ENCODE peak calls at places on chromosomes 7 and 10, in ten cellular contexts. One of them, this sample, is unnamed.

GRCh38 chr10:122637371-122637770 is 62.3 kb downstream of the C10orf120 start:
- DNase-seq in neural progenitor cell: no peak
- DNase-seq in HCT116: no peak
- DNase-seq in colonic mucosa: no peak
- DNase-seq in fibroblast of mammary gland: no peak
- DNase-seq in left ventricle myocardium inferior: peak; percentile 55
- DNase-seq in IMR-90: no peak
- DNase-seq in AG04449: no peak
- DNase-seq in heart left ventricle: peak; percentile 52
- DNase-seq in prostate gland: no peak
- DNase-seq in this sample: no peak

GRCh38 chr7:18976715-18977466 is 140.5 kb downstream of the TWIST1 start:
- DNase-seq in fibroblast of mammary gland: peak; percentile 43
- DNase-seq in left ventricle myocardium inferior: no peak
- DNase-seq in AG04449: no peak
- DNase-seq in neural progenitor cell: no peak
- DNase-seq in colonic mucosa: no peak
- DNase-seq in HCT116: no peak
- DNase-seq in IMR-90: no peak
- DNase-seq in heart left ventricle: no peak
- DNase-seq in prostate gland: no peak
- DNase-seq in this sample: no peak

GRCh38 chr10:80274396-80275134 is 14.9 kb downstream of the MAT1A start:
- DNase-seq in HCT116: no peak
- DNase-seq in neural progenitor cell: no peak
- DNase-seq in prostate gland: no peak
- DNase-seq in AG04449: no peak
- DNase-seq in IMR-90: no peak
- DNase-seq in colonic mucosa: peak; percentile 13
- DNase-seq in fibroblast of mammary gland: no peak
- DNase-seq in left ventricle myocardium inferior: no peak
- DNase-seq in heart left ventricle: no peak
- DNase-seq in this sample: no peak

GRCh38 chr7:73823873-73824597 is 6.8 kb upstream of the CLDN4 start:
- DNase-seq in heart left ventricle: no peak
- DNase-seq in neural progenitor cell: no peak
- DNase-seq in IMR-90: no peak
- DNase-seq in prostate gland: no peak
- DNase-seq in left ventricle myocardium inferior: no peak
- DNase-seq in colonic mucosa: no peak
- DNase-seq in HCT116: no peak
- DNase-seq in AG04449: no peak
- DNase-seq in fibroblast of mammary gland: no peak
- DNase-seq in this sample: no peak

GRCh38 chr7:25954395-25954794 is 197.6 kb upstream of the NFE2L3 start:
- DNase-seq in neural progenitor cell: no peak
- DNase-seq in prostate gland: no peak
- DNase-seq in colonic mucosa: no peak
- DNase-seq in AG04449: no peak
- DNase-seq in HCT116: no peak
- DNase-seq in heart left ventricle: no peak
- DNase-seq in fibroblast of mammary gland: no peak
- DNase-seq in IMR-90: no peak
- DNase-seq in left ventricle myocardium inferior: no peak
- DNase-seq in this sample: no peak

GRCh38 chr10:847868-848267 is 83.6 kb downstream of the LARP4B start:
- DNase-seq in left ventricle myocardium inferior: no peak
- DNase-seq in prostate gland: no peak
- DNase-seq in AG04449: no peak
- DNase-seq in colonic mucosa: no peak
- DNase-seq in HCT116: no peak
- DNase-seq in IMR-90: no peak
- DNase-seq in neural progenitor cell: peak; percentile 12
- DNase-seq in heart left ventricle: no peak
- DNase-seq in fibroblast of mammary gland: no peak
- DNase-seq in this sample: no peak

GRCh38 chr10:113937756-113938155 is 83.3 kb downstream of the NHLRC2 start:
- DNase-seq in colonic mucosa: no peak
- DNase-seq in neural progenitor cell: no peak
- DNase-seq in IMR-90: no peak
- DNase-seq in prostate gland: no peak
- DNase-seq in fibroblast of mammary gland: no peak
- DNase-seq in left ventricle myocardium inferior: no peak
- DNase-seq in AG04449: no peak
- DNase-seq in heart left ventricle: no peak
- DNase-seq in HCT116: no peak
- DNase-seq in this sample: no peak

GRCh38 chr7:72235351-72235750 is 176.8 kb downstream of the CALN1 start:
- DNase-seq in HCT116: no peak
- DNase-seq in IMR-90: no peak
- DNase-seq in fibroblast of mammary gland: no peak
- DNase-seq in colonic mucosa: no peak
- DNase-seq in heart left ventricle: no peak
- DNase-seq in left ventricle myocardium inferior: no peak
- DNase-seq in neural progenitor cell: no peak
- DNase-seq in prostate gland: no peak
- DNase-seq in AG04449: no peak
- DNase-seq in this sample: no peak

GRCh38 chr7:140509789-140510188 is 30.5 kb upstream of the MKRN1 start:
- DNase-seq in heart left ventricle: no peak
- DNase-seq in HCT116: no peak
- DNase-seq in neural progenitor cell: no peak
- DNase-seq in fibroblast of mammary gland: no peak
- DNase-seq in AG04449: no peak
- DNase-seq in prostate gland: no peak
- DNase-seq in left ventricle myocardium inferior: no peak
- DNase-seq in colonic mucosa: peak; percentile 86
- DNase-seq in IMR-90: no peak
- DNase-seq in this sample: no peak

GRCh38 chr7:140512317-140513000 is 33.2 kb upstream of the MKRN1 start:
- DNase-seq in heart left ventricle: peak; percentile 69
- DNase-seq in IMR-90: no peak
- DNase-seq in fibroblast of mammary gland: no peak
- DNase-seq in prostate gland: peak; percentile 12
- DNase-seq in HCT116: peak; percentile 27
- DNase-seq in left ventricle myocardium inferior: peak; percentile 48
- DNase-seq in neural progenitor cell: no peak
- DNase-seq in colonic mucosa: peak; percentile 98
- DNase-seq in AG04449: no peak
- DNase-seq in this sample: no peak

GRCh38 chr7:140501941-140502340 is 22.6 kb upstream of the MKRN1 start:
- DNase-seq in IMR-90: no peak
- DNase-seq in heart left ventricle: no peak
- DNase-seq in HCT116: no peak
- DNase-seq in left ventricle myocardium inferior: no peak
- DNase-seq in AG04449: no peak
- DNase-seq in prostate gland: no peak
- DNase-seq in fibroblast of mammary gland: no peak
- DNase-seq in neural progenitor cell: no peak
- DNase-seq in colonic mucosa: peak; percentile 69
- DNase-seq in this sample: no peak

DNA sequence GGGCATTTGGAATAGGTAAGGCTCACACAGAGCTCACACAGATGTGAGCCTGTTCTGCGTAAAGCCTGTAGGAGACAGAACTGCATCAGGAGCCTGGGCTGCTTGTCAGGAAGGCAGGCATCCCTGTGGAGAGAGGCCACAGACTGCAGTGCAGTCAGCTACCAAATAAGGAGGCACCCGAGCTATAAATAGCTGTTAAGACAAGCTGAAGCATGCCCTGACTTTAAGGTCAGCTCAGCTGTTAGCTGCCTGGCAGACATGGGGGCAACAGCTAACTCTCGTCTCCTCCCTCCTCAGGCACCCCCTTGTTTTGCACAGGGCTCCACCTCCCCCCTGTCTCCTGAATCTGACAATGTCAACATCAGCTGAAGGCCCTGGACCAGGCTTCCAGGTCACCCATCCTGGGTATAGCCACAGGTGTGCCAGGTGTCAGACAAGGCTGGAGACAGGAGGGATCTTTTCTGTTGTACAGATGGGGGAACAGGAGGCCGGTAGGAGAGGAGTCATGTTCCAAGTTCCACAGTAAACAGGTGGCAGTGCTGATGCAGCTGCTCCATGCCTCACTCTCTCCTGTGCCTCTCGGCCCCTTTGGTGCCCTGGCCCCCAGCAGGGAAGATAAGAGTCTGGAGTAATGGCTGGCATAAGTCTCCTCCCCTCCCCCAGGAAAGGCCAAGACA is 27.6 kb upstream of the MKRN1 start:
- DNase-seq in left ventricle myocardium inferior: peak; percentile 61
- DNase-seq in colonic mucosa: no peak
- DNase-seq in heart left ventricle: peak; percentile 84
- DNase-seq in fibroblast of mammary gland: peak; percentile 15
- DNase-seq in AG04449: peak; percentile 68
- DNase-seq in IMR-90: peak; percentile 82
- DNase-seq in prostate gland: peak; percentile 16
- DNase-seq in HCT116: no peak
- DNase-seq in neural progenitor cell: peak; percentile 60
- DNase-seq in this sample: no peak
- TF ChIP-seq CTCF in left ventricle myocardium inferior: peak; percentile 38
- TF ChIP-seq CTCF in colonic mucosa: no peak
- TF ChIP-seq CTCF in heart left ventricle: peak; percentile 12
- TF ChIP-seq CTCF in fibroblast of mammary gland: no peak
- TF ChIP-seq CTCF in AG04449: peak; percentile 20
- TF ChIP-seq CTCF in IMR-90: peak; percentile 27
- TF ChIP-seq CTCF in prostate gland: no peak
- TF ChIP-seq CTCF in HCT116: no peak
- TF ChIP-seq CTCF in neural progenitor cell: no peak
- TF ChIP-seq CTCF in this sample: peak; percentile 4

GRCh38 chr10:26269754-26270153 is 53.2 kb downstream of the GAD2 start:
- DNase-seq in HCT116: peak; percentile 42
- DNase-seq in prostate gland: no peak
- DNase-seq in IMR-90: no peak
- DNase-seq in left ventricle myocardium inferior: no peak
- DNase-seq in colonic mucosa: no peak
- DNase-seq in AG04449: no peak
- DNase-seq in fibroblast of mammary gland: peak; percentile 33
- DNase-seq in neural progenitor cell: peak; percentile 73
- DNase-seq in heart left ventricle: no peak
- DNase-seq in this sample: no peak
- TF ChIP-seq CTCF in HCT116: peak; percentile 41
- TF ChIP-seq CTCF in prostate gland: no peak
- TF ChIP-seq CTCF in IMR-90: no peak
- TF ChIP-seq CTCF in left ventricle myocardium inferior: peak; percentile 28
- TF ChIP-seq CTCF in colonic mucosa: no peak
- TF ChIP-seq CTCF in AG04449: no peak
- TF ChIP-seq CTCF in fibroblast of mammary gland: peak; percentile 2
- TF ChIP-seq CTCF in neural progenitor cell: peak; percentile 68
- TF ChIP-seq CTCF in heart left ventricle: no peak
- TF ChIP-seq CTCF in this sample: no peak

GRCh38 chr10:101827919-101828600 is 9.8 kb upstream of the OGA start:
- DNase-seq in left ventricle myocardium inferior: no peak
- DNase-seq in IMR-90: no peak
- DNase-seq in fibroblast of mammary gland: no peak
- DNase-seq in prostate gland: no peak
- DNase-seq in AG04449: no peak
- DNase-seq in neural progenitor cell: no peak
- DNase-seq in colonic mucosa: no peak
- DNase-seq in heart left ventricle: no peak
- DNase-seq in HCT116: no peak
- DNase-seq in this sample: no peak

GRCh38 chr10:101826852-101827434 is 8.7 kb upstream of the OGA start:
- DNase-seq in colonic mucosa: no peak
- DNase-seq in HCT116: no peak
- DNase-seq in AG04449: no peak
- DNase-seq in IMR-90: no peak
- DNase-seq in left ventricle myocardium inferior: no peak
- DNase-seq in prostate gland: no peak
- DNase-seq in neural progenitor cell: no peak
- DNase-seq in heart left ventricle: no peak
- DNase-seq in fibroblast of mammary gland: no peak
- DNase-seq in this sample: no peak

GRCh38 chr10:101829561-101830315 is 11.5 kb upstream of the OGA start:
- DNase-seq in neural progenitor cell: peak; percentile 92
- DNase-seq in prostate gland: peak; percentile 58
- DNase-seq in left ventricle myocardium inferior: peak; percentile 45
- DNase-seq in heart left ventricle: peak; percentile 42
- DNase-seq in fibroblast of mammary gland: peak; percentile 25
- DNase-seq in AG04449: no peak
- DNase-seq in IMR-90: no peak
- DNase-seq in colonic mucosa: peak; percentile 77
- DNase-seq in HCT116: no peak
- DNase-seq in this sample: no peak

GRCh38 chr10:101828734-101829551 is 10.7 kb upstream of the OGA start:
- DNase-seq in heart left ventricle: peak; percentile 44
- DNase-seq in fibroblast of mammary gland: no peak
- DNase-seq in IMR-90: no peak
- DNase-seq in neural progenitor cell: no peak
- DNase-seq in left ventricle myocardium inferior: peak; percentile 27
- DNase-seq in prostate gland: no peak
- DNase-seq in AG04449: no peak
- DNase-seq in HCT116: no peak
- DNase-seq in colonic mucosa: peak; percentile 35
- DNase-seq in this sample: no peak

DNA sequence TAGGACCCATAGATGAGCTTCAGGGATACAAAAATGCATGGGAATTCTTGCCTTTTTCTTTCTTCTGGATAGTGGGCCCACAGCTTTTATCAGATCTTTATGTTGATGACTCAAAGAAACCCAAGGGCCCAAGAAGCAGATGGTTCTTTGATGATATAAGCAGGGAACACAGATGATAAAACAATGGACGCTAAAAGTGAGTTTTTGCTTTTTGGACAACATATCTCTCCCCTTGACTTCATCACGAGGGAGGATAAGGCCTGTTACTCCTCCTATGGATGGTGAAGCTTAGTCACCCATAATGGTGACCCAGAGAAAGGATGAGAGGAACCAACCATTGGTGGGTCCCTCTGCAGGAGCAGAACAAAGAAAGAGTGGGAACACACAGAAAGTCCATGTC is 6.5 kb upstream of the OGA start:
- DNase-seq in IMR-90: no peak
- DNase-seq in heart left ventricle: no peak
- DNase-seq in HCT116: no peak
- DNase-seq in left ventricle myocardium inferior: no peak
- DNase-seq in AG04449: no peak
- DNase-seq in prostate gland: no peak
- DNase-seq in neural progenitor cell: no peak
- DNase-seq in fibroblast of mammary gland: no peak
- DNase-seq in colonic mucosa: no peak
- DNase-seq in this sample: no peak
- TF ChIP-seq CTCF in IMR-90: no peak
- TF ChIP-seq CTCF in heart left ventricle: no peak
- TF ChIP-seq CTCF in HCT116: no peak
- TF ChIP-seq CTCF in left ventricle myocardium inferior: no peak
- TF ChIP-seq CTCF in AG04449: no peak
- TF ChIP-seq CTCF in prostate gland: no peak
- TF ChIP-seq CTCF in neural progenitor cell: no peak
- TF ChIP-seq CTCF in fibroblast of mammary gland: no peak
- TF ChIP-seq CTCF in colonic mucosa: no peak
- TF ChIP-seq CTCF in this sample: no peak

GRCh38 chr7:17061443-17061842 is 179.7 kb upstream of the AGR3 start:
- DNase-seq in prostate gland: no peak
- DNase-seq in neural progenitor cell: no peak
- DNase-seq in fibroblast of mammary gland: no peak
- DNase-seq in AG04449: no peak
- DNase-seq in left ventricle myocardium inferior: no peak
- DNase-seq in colonic mucosa: no peak
- DNase-seq in IMR-90: no peak
- DNase-seq in heart left ventricle: no peak
- DNase-seq in HCT116: no peak
- DNase-seq in this sample: no peak

GRCh38 chr7:17058568-17058967 is 176.8 kb upstream of the AGR3 start:
- DNase-seq in heart left ventricle: no peak
- DNase-seq in IMR-90: peak; percentile 55
- DNase-seq in prostate gland: no peak
- DNase-seq in AG04449: no peak
- DNase-seq in left ventricle myocardium inferior: no peak
- DNase-seq in colonic mucosa: no peak
- DNase-seq in neural progenitor cell: no peak
- DNase-seq in fibroblast of mammary gland: peak; percentile 58
- DNase-seq in HCT116: no peak
- DNase-seq in this sample: no peak

GRCh38 chr7:17057143-17057509 is 175.3 kb upstream of the AGR3 start:
- DNase-seq in neural progenitor cell: no peak
- DNase-seq in colonic mucosa: no peak
- DNase-seq in fibroblast of mammary gland: no peak
- DNase-seq in HCT116: no peak
- DNase-seq in left ventricle myocardium inferior: no peak
- DNase-seq in AG04449: no peak
- DNase-seq in IMR-90: no peak
- DNase-seq in prostate gland: no peak
- DNase-seq in heart left ventricle: no peak
- DNase-seq in this sample: no peak

GRCh38 chr7:17060051-17060450 is 178.3 kb upstream of the AGR3 start:
- DNase-seq in fibroblast of mammary gland: no peak
- DNase-seq in IMR-90: no peak
- DNase-seq in neural progenitor cell: no peak
- DNase-seq in colonic mucosa: no peak
- DNase-seq in prostate gland: no peak
- DNase-seq in AG04449: no peak
- DNase-seq in heart left ventricle: no peak
- DNase-seq in HCT116: no peak
- DNase-seq in left ventricle myocardium inferior: no peak
- DNase-seq in this sample: no peak

DNA sequence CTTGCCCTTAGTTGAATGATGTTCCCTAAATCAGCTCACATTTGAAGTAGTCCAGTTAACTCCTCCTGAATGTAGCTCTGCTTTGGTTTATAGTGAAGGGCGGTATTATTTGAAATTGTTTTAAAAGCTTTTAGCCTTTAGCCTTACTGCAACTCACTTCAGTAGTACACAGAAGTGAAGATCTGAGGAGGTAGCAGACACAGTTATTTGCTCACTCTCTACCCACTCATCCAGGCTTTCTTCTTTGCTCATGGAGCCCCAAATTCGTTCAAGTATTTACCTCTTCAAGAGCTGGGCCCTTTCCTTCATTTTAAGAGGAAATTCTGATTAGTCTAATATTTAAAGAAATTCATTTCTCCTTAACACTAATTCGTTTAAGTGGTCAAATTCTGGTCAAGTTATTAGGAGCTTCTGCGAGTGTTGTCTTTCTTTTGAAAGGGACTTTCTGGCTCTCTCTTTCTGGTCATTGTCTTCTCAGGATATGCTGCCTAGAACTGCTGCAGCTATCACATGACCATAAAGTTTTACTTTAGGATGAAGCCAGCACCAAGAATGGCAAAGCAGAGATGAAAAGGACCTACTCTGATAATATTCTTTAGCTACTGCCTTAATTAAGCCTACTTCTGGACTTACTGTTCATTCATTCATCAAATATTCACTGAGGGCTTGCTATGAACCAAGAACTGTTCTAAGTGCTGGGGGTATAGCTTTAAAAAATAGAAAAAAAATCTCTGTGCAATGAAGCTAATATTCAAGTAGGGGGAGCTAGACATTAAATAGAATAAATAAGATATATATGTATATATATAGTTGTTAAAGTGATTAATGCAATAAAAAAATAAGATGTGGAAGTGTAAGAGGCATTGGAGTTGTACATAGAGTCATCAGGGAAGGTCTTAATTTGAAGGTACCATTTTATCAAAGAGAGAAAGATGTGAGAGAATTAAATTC is 180.9 kb upstream of the AGR3 start:
- DNase-seq in HCT116: no peak
- DNase-seq in left ventricle myocardium inferior: no peak
- DNase-seq in neural progenitor cell: no peak
- DNase-seq in AG04449: no peak
- DNase-seq in prostate gland: no peak
- DNase-seq in colonic mucosa: no peak
- DNase-seq in fibroblast of mammary gland: peak; percentile 29
- DNase-seq in IMR-90: peak; percentile 25
- DNase-seq in heart left ventricle: no peak
- DNase-seq in this sample: no peak
- TF ChIP-seq CTCF in HCT116: no peak
- TF ChIP-seq CTCF in left ventricle myocardium inferior: peak; percentile 15
- TF ChIP-seq CTCF in neural progenitor cell: peak; percentile 10
- TF ChIP-seq CTCF in AG04449: no peak
- TF ChIP-seq CTCF in prostate gland: no peak
- TF ChIP-seq CTCF in colonic mucosa: no peak
- TF ChIP-seq CTCF in fibroblast of mammary gland: peak; percentile 41
- TF ChIP-seq CTCF in IMR-90: peak; percentile 40
- TF ChIP-seq CTCF in heart left ventricle: no peak
- TF ChIP-seq CTCF in this sample: no peak